ENCODE peak calls at places on chromosomes 4 and X, in five cellular contexts. C is skeletal muscle cell, M is AG04450, I is iPS-NIHi11, R is fibroblast of the aortic adventitia. B is an unnamed sample.

GRCh38 chr4:73315091-73315490 is 56.5 kb upstream of the ANKRD17 start:
- DNase-seq in C (no peak), I (no peak), R (peak), M (no peak), B (no peak)

GRCh38 chr4:150318527-150318926 is 240.3 kb downstream of the DCLK2 start:
- DNase-seq in C (no peak), R (no peak), I (no peak), M (no peak), B (no peak)

GRCh38 chr4:108900018-108900417 is 137.2 kb upstream of the ETNPPL start:
- DNase-seq in I (peak), C (no peak), R (no peak), M (no peak), B (no peak)

GRCh38 chrX:107576841-107577240 is 51.5 kb upstream of the PRPS1 start:
- DNase-seq in M (no peak), C (no peak), I (no peak), R (no peak), B (no peak)

GRCh38 chr4:180099962-180100361 is 2143.2 kb upstream of the TENM3 start:
- DNase-seq in I (no peak), M (no peak), R (no peak), C (no peak), B (no peak)

GRCh38 chr4:113436360-113436759 is 325.2 kb downstream of the CAMK2D start:
- DNase-seq in I (no peak), C (peak), M (no peak), R (peak), B (no peak)

GRCh38 chr4:83013420-83013867 is 2.8 kb upstream of the LIN54 start:
- DNase-seq in R (no peak), M (no peak), I (no peak), C (no peak), B (no peak)

GRCh38 chr4:5051210-5051691 is at the start of gene STK32B:
- DNase-seq in R (peak), M (peak), C (no peak), I (peak), B (no peak)

GRCh38 chr4:81623434-81623833 is 151.7 kb upstream of the RASGEF1B start:
- DNase-seq in M (no peak), C (no peak), I (no peak), R (no peak), B (no peak)

GRCh38 chrX:24870143-24870542 is 145.6 kb downstream of the ARX start:
- DNase-seq in I (no peak), C (no peak), M (no peak), R (peak), B (peak)

GRCh38 chrX:47573334-47574095 is 8.7 kb upstream of the TIMP1 start:
- DNase-seq in C (no peak), R (peak), I (peak), M (no peak), B (no peak)

GRCh38 chr4:83993774-83994173 is 457.9 kb downstream of the GPAT3 start:
- DNase-seq in M (no peak), R (no peak), C (no peak), I (peak), B (no peak)